ENCODE peak calls at places on chromosomes 3 and 15, in ten cellular contexts. S, Y, I, R, M, E, T, O, B and V are unnamed samples.

GRCh38 chr15:89127054-89127702 is 38.9 kb downstream of the ABHD2 start:
- DNase-seq in I (no peak), Y (peak; percentile 40), E (no peak), T (no peak), O (no peak), M (no peak), B (no peak), R (no peak), S (no peak), V (no peak)

GRCh38 chr3:151593923-151594322 is 133.1 kb upstream of the IGSF10 start:
- DNase-seq in E (no peak), B (peak; percentile 13), O (no peak), I (no peak), Y (no peak), S (no peak), M (no peak), T (no peak), R (peak; percentile 25), V (no peak)

GRCh38 chr15:38687340-38687739 is 122.7 kb upstream of the RASGRP1 start:
- DNase-seq in Y (no peak), R (peak; percentile 25), O (no peak), B (peak; percentile 20), E (no peak), T (no peak), M (no peak), S (no peak), I (no peak), V (no peak)

GRCh38 chr15:67358812-67359211 is 104.2 kb downstream of the IQCH start:
- DNase-seq in O (no peak), S (no peak), R (no peak), M (no peak), B (no peak), E (no peak), T (no peak), Y (no peak), I (no peak), V (no peak)

GRCh38 chr3:61563614-61564404 is 2.4 kb downstream of the PTPRG start:
- DNase-seq in T (no peak), M (no peak), Y (no peak), S (no peak), B (no peak), E (no peak), R (no peak), O (no peak), I (no peak), V (no peak)

GRCh38 chr3:197135212-197135611 is 105.6 kb upstream of the MELTF start:
- DNase-seq in S (no peak), T (peak; percentile 18), Y (no peak), E (no peak), R (no peak), B (peak; percentile 39), O (no peak), I (no peak), M (no peak), V (no peak)

GRCh38 chr15:77554306-77555080 is 78.2 kb downstream of the LINGO1 start:
- DNase-seq in T (no peak), Y (no peak), S (no peak), B (no peak), M (no peak), E (no peak), R (no peak), O (no peak), I (no peak), V (no peak)

GRCh38 chr3:46899151-46900006 is 21.9 kb downstream of the PTH1R start:
- DNase-seq in B (no peak), M (no peak), Y (peak; percentile 37), I (no peak), R (no peak), O (no peak), E (no peak), T (no peak), S (peak; percentile 16), V (no peak)

GRCh38 chr15:33243393-33243792 is 48.9 kb upstream of the FMN1 start:
- DNase-seq in R (no peak), B (peak; percentile 65), S (no peak), E (no peak), O (no peak), M (no peak), T (no peak), I (no peak), Y (no peak), V (peak; percentile 52)

GRCh38 chr15:49428392-49429095 is 5.5 kb downstream of the FGF7 start:
- DNase-seq in O (no peak), Y (peak; percentile 66), T (peak; percentile 37), I (peak; percentile 36), E (no peak), S (peak; percentile 42), B (peak; percentile 65), M (no peak), R (peak; percentile 64), V (no peak)

GRCh38 chr3:88263417-88264116 is 113.8 kb downstream of the C3orf38 start:
- DNase-seq in T (no peak), Y (no peak), E (no peak), O (no peak), R (no peak), I (no peak), S (no peak), M (no peak), B (no peak), V (no peak)

GRCh38 chr3:100105536-100105935 is 8.8 kb downstream of the FILIP1L start:
- DNase-seq in E (peak; percentile 57), M (no peak), O (no peak), R (no peak), B (peak; percentile 22), S (no peak), I (no peak), T (no peak), Y (no peak), V (no peak)

GRCh38 chr3:69439683-69440270 is 53.9 kb upstream of the FRMD4B start:
- DNase-seq in O (no peak), R (peak; percentile 48), M (no peak), T (no peak), Y (no peak), B (peak; percentile 57), E (no peak), S (no peak), I (no peak), V (no peak)

DNA sequence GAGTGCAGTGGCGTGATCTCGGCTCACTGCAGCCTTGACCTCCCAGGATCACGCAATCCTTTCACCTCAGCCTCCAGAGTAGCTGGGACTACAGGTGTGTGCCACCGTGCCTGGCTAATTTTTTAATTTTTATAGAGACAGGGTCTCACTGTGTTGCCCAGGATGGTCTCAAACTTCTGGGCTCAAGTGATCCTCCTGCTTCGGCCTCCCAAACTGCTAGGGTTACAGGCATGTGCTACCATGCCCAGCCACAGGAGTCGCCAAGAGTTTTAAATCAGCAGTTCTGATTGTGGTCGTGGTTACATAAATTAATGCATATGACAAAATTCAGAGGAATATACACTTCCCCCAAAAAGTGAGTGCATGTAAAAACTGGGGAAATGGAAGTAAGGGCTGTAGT is 33.0 kb downstream of the MEGF11 start:
- DNase-seq in O (no peak), I (no peak), E (no peak), B (no peak), S (no peak), M (no peak), T (no peak), R (no peak), Y (no peak), V (no peak)
- TF ChIP-seq CTCF in O (no peak), I (no peak), E (peak; percentile 24), B (no peak), S (no peak), M (no peak), T (no peak), R (peak; percentile 6), Y (no peak), V (no peak)

GRCh38 chr3:127404614-127405598 is 117.1 kb upstream of the PRR20G start:
- DNase-seq in M (no peak), O (no peak), Y (no peak), R (no peak), B (no peak), E (no peak), I (no peak), T (no peak), S (no peak), V (no peak)
- H3K4me3 ChIP-seq in M (no peak overlapping the region), O (no peak overlapping the region), Y (no peak overlapping the region), R (no peak overlapping the region), B (no peak overlapping the region), E (no peak overlapping the region), I (no peak overlapping the region), T (no peak overlapping the region), S (no peak overlapping the region), V (no peak overlapping the region)

GRCh38 chr3:42711491-42712343 is 9.1 kb upstream of the HHATL start:
- DNase-seq in T (no peak), R (no peak), I (no peak), S (peak; percentile 5), Y (no peak), O (no peak), E (no peak), B (no peak), M (no peak), V (no peak)

GRCh38 chr3:42712716-42713372 is 10.2 kb upstream of the HHATL start:
- DNase-seq in I (no peak), M (no peak), R (no peak), E (no peak), S (no peak), Y (no peak), B (no peak), T (no peak), O (no peak), V (no peak)

GRCh38 chr3:42712344-42712648 is 9.7 kb upstream of the HHATL start:
- DNase-seq in T (no peak), M (no peak), Y (no peak), R (no peak), O (no peak), I (no peak), E (no peak), S (no peak), B (no peak), V (no peak)

GRCh38 chr3:42714151-42714852 is 11.7 kb upstream of the HHATL start:
- DNase-seq in M (no peak), B (no peak), I (no peak), E (no peak), O (no peak), R (no peak), Y (no peak), T (no peak), S (no peak), V (no peak)

GRCh38 chr3:42713747-42714146 is 11.1 kb upstream of the HHATL start:
- DNase-seq in I (no peak), S (no peak), E (no peak), R (no peak), Y (no peak), O (no peak), T (no peak), B (no peak), M (peak; percentile 28), V (no peak)
- TF ChIP-seq CTCF in I (no peak), S (no peak), E (no peak), R (no peak), Y (no peak), O (no peak), T (no peak), B (no peak), M (no peak), V (no peak)

DNA sequence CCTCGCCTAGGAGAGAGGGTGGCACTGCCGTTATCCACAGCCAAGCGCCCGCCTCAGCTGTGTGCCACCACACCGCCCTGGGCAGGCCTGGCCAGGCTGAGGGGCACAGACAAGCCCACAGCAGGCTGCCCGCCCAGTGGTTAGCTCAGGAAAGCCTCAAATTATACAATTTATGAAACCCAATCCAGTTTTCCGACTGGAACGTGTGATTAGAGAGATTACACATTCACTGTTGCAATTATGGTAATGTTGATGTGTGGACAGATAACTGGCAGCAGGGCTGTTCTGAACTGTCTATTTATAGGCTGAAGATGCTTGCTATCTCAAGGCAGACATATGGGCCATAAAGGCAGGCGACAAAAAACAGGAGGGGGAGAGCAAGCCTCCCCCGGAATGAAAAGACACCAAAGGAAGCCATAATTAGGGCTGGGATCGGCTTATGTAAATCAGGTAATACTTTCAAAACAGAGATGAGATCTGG is 102.8 kb upstream of the TLE3 start:
- DNase-seq in R (peak; percentile 49), E (no peak), O (no peak), S (no peak), Y (no peak), M (no peak), I (no peak), B (no peak), T (peak; percentile 38), V (no peak)
- H3K4me3 ChIP-seq in R (no peak overlapping the region), E (no peak overlapping the region), O (no peak overlapping the region), S (no peak overlapping the region), Y (no peak overlapping the region), M (no peak overlapping the region), I (no peak overlapping the region), B (no peak overlapping the region), T (no peak overlapping the region), V (no peak overlapping the region)